ENCODE peak calls at places on chromosome 5, in eight cellular contexts. H, I, R, D, G, K, L and X are unnamed samples.

GRCh38 chr5:5719292-5719691 is 296.8 kb downstream of the ICE1 start:
- DNase-seq in H (no peak), I (no peak), R (no peak), D (no peak), G (no peak), K (no peak), L (no peak), X (no peak)

GRCh38 chr5:159735749-159736660 is 180.3 kb upstream of the ADRA1B start:
- DNase-seq in H (no peak), I (peak; percentile 10), R (no peak), D (no peak), G (no peak), K (no peak), L (peak; percentile 81), X (no peak)

GRCh38 chr5:135040331-135041144 is 6.5 kb upstream of the PITX1 start:
- DNase-seq in H (no peak), I (peak; percentile 47), R (peak; percentile 48), D (no peak), G (no peak), K (no peak), L (no peak), X (no peak)

GRCh38 chr5:96123418-96123817 is 161.8 kb upstream of the ELL2 start:
- DNase-seq in H (no peak), I (no peak), R (no peak), D (no peak), G (no peak), K (no peak), L (no peak), X (no peak)

GRCh38 chr5:107570805-107571531 is 99.8 kb downstream of the EFNA5 start:
- DNase-seq in H (peak; percentile 38), I (no peak), R (peak; percentile 52), D (no peak), G (no peak), K (no peak), L (no peak), X (peak; percentile 9)

GRCh38 chr5:158382473-158382872 is 523.5 kb upstream of the CLINT1 start:
- DNase-seq in H (no peak), I (peak; percentile 99), R (peak; percentile 70), D (peak; percentile 68), G (peak; percentile 17), K (no peak), L (peak; percentile 97), X (no peak)

GRCh38 chr5:1016036-1016435 is 7.4 kb downstream of the NKD2 start:
- DNase-seq in H (no peak), I (no peak), R (peak; percentile 51), D (no peak), G (no peak), K (no peak), L (no peak), X (no peak)

GRCh38 chr5:132281856-132282614 is 12.2 kb upstream of the SLC22A4 start:
- DNase-seq in H (no peak), I (no peak), R (no peak), D (peak; percentile 82), G (no peak), K (no peak), L (no peak), X (no peak)

GRCh38 chr5:377326-377981 is 55.9 kb downstream of the AHRR start:
- DNase-seq in H (no peak), I (no peak), R (no peak), D (no peak), G (no peak), K (no peak), L (no peak), X (no peak)

GRCh38 chr5:111530298-111530740 is 18.0 kb upstream of the STARD4 start:
- DNase-seq in H (peak; percentile 97), I (peak; percentile 54), R (peak; percentile 74), D (no peak), G (peak; percentile 16), K (peak; percentile 63), L (peak; percentile 22), X (peak; percentile 84)

GRCh38 chr5:127353761-127354160 is 63.2 kb downstream of the MEGF10 start:
- DNase-seq in H (no peak), I (no peak), R (no peak), D (no peak), G (no peak), K (no peak), L (no peak), X (no peak)

GRCh38 chr5:982377-983237 is 26.0 kb upstream of the NKD2 start:
- DNase-seq in H (no peak), I (peak; percentile 38), R (peak; percentile 54), D (peak; percentile 56), G (no peak), K (no peak), L (peak; percentile 23), X (no peak)

GRCh38 chr5:158770506-158770905 is 329.2 kb downstream of the EBF1 start:
- DNase-seq in H (no peak), I (peak; percentile 62), R (no peak), D (peak; percentile 38), G (no peak), K (no peak), L (peak; percentile 23), X (no peak)

GRCh38 chr5:72451771-72452505 is 55.3 kb downstream of the ZNF366 start:
- DNase-seq in H (no peak), I (peak; percentile 97), R (peak; percentile 85), D (peak; percentile 39), G (peak; percentile 16), K (no peak), L (peak; percentile 40), X (no peak)

GRCh38 chr5:149047462-149047861 is 15.4 kb downstream of the SH3TC2 start:
- DNase-seq in H (no peak), I (no peak), R (no peak), D (no peak), G (no peak), K (no peak), L (no peak), X (no peak)

GRCh38 chr5:3590253-3590966 is 5.2 kb upstream of the IRX1 start:
- DNase-seq in H (no peak), I (no peak), R (no peak), D (no peak), G (no peak), K (no peak), L (no peak), X (no peak)

GRCh38 chr5:180787711-180788431 is 14.7 kb downstream of the MGAT1 start:
- DNase-seq in H (no peak), I (no peak), R (no peak), D (no peak), G (no peak), K (no peak), L (no peak), X (no peak)

GRCh38 chr5:146656638-146657037 is 140.6 kb upstream of the GPR151 start:
- DNase-seq in H (no peak), I (no peak), R (no peak), D (no peak), G (no peak), K (no peak), L (no peak), X (no peak)

GRCh38 chr5:149902177-149902576 is 42.4 kb downstream of the PDE6A start:
- DNase-seq in H (no peak), I (no peak), R (no peak), D (no peak), G (no peak), K (no peak), L (no peak), X (no peak)

GRCh38 chr5:57676228-57677098 is 193.9 kb upstream of the ACTBL2 start:
- DNase-seq in H (no peak), I (no peak), R (no peak), D (no peak), G (no peak), K (no peak), L (peak; percentile 3), X (no peak)

GRCh38 chr5:151298465-151298864 is 5.1 kb downstream of the SLC36A3 start:
- DNase-seq in H (no peak), I (peak; percentile 23), R (no peak), D (no peak), G (no peak), K (no peak), L (no peak), X (no peak)

GRCh38 chr5:141560141-141560540 is 58.7 kb downstream of the DIAPH1 start:
- DNase-seq in H (no peak), I (peak; percentile 22), R (no peak), D (no peak), G (peak; percentile 31), K (no peak), L (peak; percentile 34), X (no peak)
- H3K4me1 ChIP-seq in H (peaks cover 16% of the 10 kb centered on the region), I (peaks cover 26% of the 10 kb centered on the region), R (peaks cover 32% of the 10 kb centered on the region), D (peaks cover 18% of the 10 kb centered on the region), G (peaks cover 44% of the 10 kb centered on the region), K (no peaks in the 10 kb centered on the region), L (peaks cover 42% of the 10 kb centered on the region), X (peaks cover 35% of the 10 kb centered on the region)

GRCh38 chr5:77644443-77645157 is 6.1 kb upstream of the OTP start:
- DNase-seq in H (no peak), I (no peak), R (no peak), D (no peak), G (no peak), K (no peak), L (no peak), X (no peak)
- H3K4me3 ChIP-seq in H (peak overlapping the region; percentile 17), I (no peak overlapping the region), R (peak overlapping the region; percentile 33), D (peak overlapping the region; percentile 2), G (no peak overlapping the region), K (no peak overlapping the region), L (no peak overlapping the region), X (no peak overlapping the region)

GRCh38 chr5:173705512-173705825 is 89.0 kb upstream of the BOD1 start:
- DNase-seq in H (no peak), I (no peak), R (no peak), D (no peak), G (no peak), K (no peak), L (no peak), X (no peak)

GRCh38 chr5:173706700-173707099 is 90.2 kb upstream of the BOD1 start:
- DNase-seq in H (no peak), I (peak; percentile 34), R (no peak), D (no peak), G (no peak), K (no peak), L (peak; percentile 52), X (no peak)

GRCh38 chr5:173704615-173705511 is 88.4 kb upstream of the BOD1 start:
- DNase-seq in H (no peak), I (no peak), R (no peak), D (peak; percentile 34), G (no peak), K (no peak), L (no peak), X (no peak)

GRCh38 chr5:173699959-173700358 is 83.5 kb upstream of the BOD1 start:
- DNase-seq in H (no peak), I (no peak), R (no peak), D (no peak), G (no peak), K (no peak), L (no peak), X (no peak)

DNA sequence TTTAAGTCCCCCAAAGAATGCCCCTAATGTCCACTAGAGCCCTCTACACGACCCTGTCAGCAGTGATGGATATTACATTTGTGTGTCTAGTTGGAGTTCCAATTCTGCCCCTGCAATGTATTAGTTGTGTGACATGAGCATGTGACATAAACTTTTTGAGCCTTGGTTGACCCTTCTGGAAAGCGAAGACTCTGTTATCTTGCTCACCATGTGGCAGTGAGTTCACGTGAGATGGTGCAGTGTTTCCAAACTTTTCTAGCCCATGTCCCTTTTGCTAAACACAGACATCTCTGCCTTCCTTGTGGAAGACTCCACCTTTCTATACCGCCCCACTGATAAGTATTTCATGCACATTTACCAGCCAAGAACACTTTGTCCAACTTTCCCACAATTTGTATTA is 87.0 kb upstream of the BOD1 start:
- DNase-seq in H (no peak), I (no peak), R (no peak), D (no peak), G (no peak), K (no peak), L (no peak), X (no peak)
- H3K4me1 ChIP-seq in H (peaks cover under 1% of the 10 kb centered on the region), I (peaks cover 13% of the 10 kb centered on the region), R (peaks cover 20% of the 10 kb centered on the region), D (peaks cover 30% of the 10 kb centered on the region), G (peaks cover 34% of the 10 kb centered on the region), K (no peaks in the 10 kb centered on the region), L (peaks cover 16% of the 10 kb centered on the region), X (no peaks in the 10 kb centered on the region)

GRCh38 chr5:129904102-129904666 is at the start of gene CHSY3:
- DNase-seq in H (peak; percentile 41), I (peak; percentile 88), R (peak; percentile 92), D (peak; percentile 77), G (peak; percentile 86), K (no peak), L (peak; percentile 54), X (peak; percentile 23)
- H3K4me3 ChIP-seq in H (no peak within 1 kb of the TSS), I (peak within 1 kb of the TSS; percentile 81), R (peak within 1 kb of the TSS; percentile 74), D (peak within 1 kb of the TSS; percentile 48), G (peak within 1 kb of the TSS; percentile 57), K (peak within 1 kb of the TSS; percentile 30), L (peak within 1 kb of the TSS; percentile 69), X (no peak within 1 kb of the TSS)